ENCODE peak calls at places on chromosome 13, in six cellular contexts. P, Z, N, F, U and O are unnamed samples.

GRCh38 chr13:23707674-23708073 is 137.5 kb downstream of the TNFRSF19 start:
- DNase-seq in P (no peak), Z (no peak), N (peak; percentile 24), F (no peak), U (no peak), O (no peak)

GRCh38 chr13:101248739-101249138 is 167.6 kb downstream of the NALCN start:
- DNase-seq in P (no peak), Z (no peak), N (no peak), F (no peak), U (no peak), O (no peak)

GRCh38 chr13:105346141-105346766 is 1189.2 kb downstream of the EFNB2 start:
- DNase-seq in P (no peak), Z (no peak), N (peak; percentile 26), F (no peak), U (peak; percentile 0), O (no peak)

GRCh38 chr13:41590643-41591042 is 133.3 kb downstream of the RGCC start:
- DNase-seq in P (no peak), Z (no peak), N (no peak), F (no peak), U (no peak), O (no peak)

GRCh38 chr13:107023335-107023734 is 455.4 kb upstream of the ARGLU1 start:
- DNase-seq in P (no peak), Z (no peak), N (no peak), F (no peak), U (no peak), O (peak; percentile 35)

GRCh38 chr13:32475403-32475802 is 47.5 kb upstream of the N4BP2L1 start:
- DNase-seq in P (no peak), Z (no peak), N (no peak), F (no peak), U (no peak), O (no peak)

GRCh38 chr13:48233886-48234488 is 981 bp downstream of the ITM2B start:
- DNase-seq in P (no peak), Z (peak; percentile 30), N (no peak), F (no peak), U (no peak), O (peak; percentile 21)

GRCh38 chr13:20716951-20717350 is 13.5 kb downstream of the IL17D start:
- DNase-seq in P (no peak), Z (no peak), N (no peak), F (no peak), U (no peak), O (peak; percentile 37)

GRCh38 chr13:34816543-34816942 is 125.5 kb upstream of the NBEA start:
- DNase-seq in P (no peak), Z (no peak), N (no peak), F (no peak), U (no peak), O (no peak)

GRCh38 chr13:37869756-37870488 is at the start of gene TRPC4:
- DNase-seq in P (peak; percentile 6), Z (no peak), N (no peak), F (peak; percentile 33), U (peak; percentile 12), O (peak; percentile 84)

GRCh38 chr13:106492576-106493323 is 42.7 kb downstream of the EFNB2 start:
- DNase-seq in P (no peak), Z (no peak), N (no peak), F (no peak), U (no peak), O (no peak)

GRCh38 chr13:49802410-49802809 is 9.9 kb upstream of the KPNA3 start:
- DNase-seq in P (no peak), Z (no peak), N (no peak), F (no peak), U (no peak), O (no peak)

GRCh38 chr13:47893527-47893926 is 107.5 kb downstream of the SUCLA2 start:
- DNase-seq in P (no peak), Z (no peak), N (no peak), F (no peak), U (no peak), O (no peak)

GRCh38 chr13:88005188-88005587 is 334.0 kb downstream of the SLITRK5 start:
- DNase-seq in P (no peak), Z (no peak), N (no peak), F (no peak), U (no peak), O (no peak)

GRCh38 chr13:109700176-109700575 is 86.2 kb downstream of the IRS2 start:
- DNase-seq in P (peak; percentile 25), Z (no peak), N (no peak), F (peak; percentile 87), U (no peak), O (no peak)

GRCh38 chr13:20814224-20814910 is 40.6 kb upstream of the EEF1AKMT1 start:
- DNase-seq in P (no peak), Z (no peak), N (no peak), F (peak; percentile 58), U (no peak), O (no peak)

GRCh38 chr13:44750618-44751017 is 174.5 kb upstream of the TSC22D1 start:
- DNase-seq in P (no peak), Z (no peak), N (no peak), F (no peak), U (no peak), O (no peak)

GRCh38 chr13:88068975-88069374 is 397.8 kb downstream of the SLITRK5 start:
- DNase-seq in P (no peak), Z (no peak), N (no peak), F (no peak), U (peak; percentile 20), O (peak; percentile 84)

GRCh38 chr13:44303681-44304432 is 69.8 kb upstream of the SERP2 start:
- DNase-seq in P (no peak), Z (no peak), N (no peak), F (peak; percentile 9), U (no peak), O (no peak)

GRCh38 chr13:72151241-72151640 is 284.2 kb upstream of the DACH1 start:
- DNase-seq in P (no peak), Z (no peak), N (no peak), F (no peak), U (no peak), O (no peak)

GRCh38 chr13:53150568-53150967 is 122.0 kb downstream of the OLFM4 start:
- DNase-seq in P (no peak), Z (no peak), N (no peak), F (no peak), U (no peak), O (no peak)

GRCh38 chr13:91017031-91017668 is 330.3 kb upstream of the MIR17HG start:
- DNase-seq in P (peak; percentile 96), Z (peak; percentile 9), N (peak; percentile 34), F (peak; percentile 67), U (no peak), O (peak; percentile 64)

DNA sequence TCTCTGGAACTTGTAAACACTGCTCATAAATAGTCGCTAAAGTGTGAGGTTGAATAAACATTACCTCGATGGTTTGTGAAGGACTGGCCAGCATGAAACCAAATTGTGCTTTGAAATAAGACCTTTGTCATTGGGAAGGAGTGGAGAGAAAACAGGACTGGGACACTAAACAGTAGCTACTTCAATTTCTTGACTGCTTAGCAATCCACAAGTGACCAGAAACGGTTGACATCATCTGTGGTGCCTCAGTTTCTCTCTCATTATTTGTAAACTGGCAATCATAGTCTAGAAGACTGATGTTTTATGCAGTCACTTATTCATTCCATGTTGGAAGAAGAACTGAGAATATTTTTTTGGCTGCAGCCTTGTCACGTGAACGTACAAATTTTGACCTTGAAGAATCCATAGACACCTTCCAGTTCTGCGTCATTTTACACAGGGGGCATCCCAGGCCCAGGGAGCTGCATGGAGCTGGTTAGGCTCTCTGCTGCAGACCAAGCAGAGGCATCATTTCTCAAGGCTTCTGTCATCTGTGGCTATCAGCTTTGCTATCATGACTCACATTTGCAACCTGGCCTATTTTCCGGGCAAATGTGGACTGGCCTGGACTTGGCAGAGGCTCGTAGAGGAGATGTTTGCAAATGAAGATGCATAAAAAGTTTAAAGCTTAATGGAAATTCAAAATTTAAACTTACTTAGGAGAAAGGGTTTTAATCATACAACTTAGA is 391.8 kb downstream of the FGF9 start:
- DNase-seq in P (no peak), Z (no peak), N (no peak), F (no peak), U (no peak), O (no peak)
- TF ChIP-seq REST in P (no peak), Z (no peak), N (no peak), F (no peak), U (no peak), O (no peak)

DNA sequence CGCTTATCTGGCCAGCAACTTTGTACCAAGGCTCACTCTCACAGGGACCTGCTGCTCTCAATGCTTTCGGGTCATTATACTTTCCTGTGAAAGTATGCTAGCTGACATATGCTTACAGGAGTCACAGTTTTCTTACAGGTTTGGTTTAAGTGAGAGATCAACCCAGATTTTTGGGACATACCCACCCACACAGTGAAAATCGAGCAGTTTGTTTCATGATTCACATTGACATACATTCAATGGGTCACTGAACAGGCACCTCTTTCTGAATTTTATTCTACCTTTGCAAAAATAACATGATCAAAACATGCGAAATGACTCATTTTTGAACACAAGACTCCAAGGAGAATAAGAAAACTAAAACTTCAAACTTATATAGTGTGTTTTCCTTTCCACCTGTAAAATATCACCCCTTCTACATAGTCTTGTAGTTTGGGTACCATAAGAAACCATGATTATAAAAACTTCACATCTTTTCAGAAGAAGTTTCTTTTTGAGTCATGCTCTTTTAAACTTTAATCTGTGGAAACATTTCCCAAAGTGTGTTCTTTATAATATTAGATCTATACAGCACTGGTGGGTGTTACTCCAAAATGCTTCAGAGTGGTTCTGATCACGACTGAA is 44.3 kb upstream of the TEX29 start:
- DNase-seq in P (no peak), Z (no peak), N (no peak), F (no peak), U (no peak), O (no peak)
- H3K36me3 ChIP-seq in P (peaks cover 53% of the 10 kb centered on the region), Z (peaks cover 21% of the 10 kb centered on the region), N (peaks cover 4% of the 10 kb centered on the region), F (peaks cover 82% of the 10 kb centered on the region), U (peaks cover 23% of the 10 kb centered on the region), O (peaks cover 22% of the 10 kb centered on the region)

GRCh38 chr13:51806571-51806970 is 2.6 kb upstream of the DHRS12 start:
- DNase-seq in P (peak; percentile 19), Z (no peak), N (no peak), F (no peak), U (no peak), O (no peak)
- H2AFZ ChIP-seq in P (no peak overlapping the region), Z (no peak overlapping the region), N (no peak overlapping the region), F (no peak overlapping the region), U (no peak overlapping the region), O (no peak overlapping the region)

DNA sequence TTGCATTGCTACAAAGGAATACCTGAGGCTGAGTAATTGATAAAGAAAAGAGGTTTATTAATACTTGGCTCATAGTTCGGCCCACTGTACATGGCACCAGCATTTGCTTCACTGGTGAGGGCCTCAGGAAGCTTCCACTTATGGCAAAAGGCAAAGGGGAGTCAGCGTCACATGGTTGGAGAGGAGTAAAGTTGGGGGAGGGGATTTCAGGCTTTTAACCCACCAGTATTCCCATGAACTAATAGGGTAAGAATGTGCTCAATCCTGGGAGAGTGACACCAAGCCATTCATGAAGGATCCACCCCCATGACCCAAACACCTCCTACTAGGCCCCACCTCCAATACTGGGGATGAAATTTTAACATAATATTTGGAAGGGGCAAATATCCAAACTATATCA is 82.5 kb upstream of the MYCBP2 start:
- DNase-seq in P (no peak), Z (no peak), N (no peak), F (no peak), U (no peak), O (peak; percentile 46)
- TF ChIP-seq REST in P (no peak), Z (no peak), N (no peak), F (no peak), U (no peak), O (no peak)